ENCODE peak calls at places on chromosomes 7 and 10, in four cellular contexts. One of them, this sample, is unnamed.

GRCh38 chr10:97718178-97718577 is 4.6 kb downstream of the MARVELD1 start:
- DNase-seq in NCI-H1105 treated with DMSO at 0.1 percent for 48 hours: no peak
- DNase-seq in mesendoderm: no peak
- DNase-seq in naive thymus-derived CD8-positive, alpha-beta T cell: no peak
- DNase-seq in this sample: no peak

GRCh38 chr7:33886100-33886623 is 19.2 kb upstream of the BMPER start:
- DNase-seq in NCI-H1105 treated with DMSO at 0.1 percent for 48 hours: no peak
- DNase-seq in mesendoderm: peak; percentile 95
- DNase-seq in naive thymus-derived CD8-positive, alpha-beta T cell: no peak
- DNase-seq in this sample: no peak

GRCh38 chr10:20313665-20314064 is 497.4 kb downstream of the PLXDC2 start:
- DNase-seq in NCI-H1105 treated with DMSO at 0.1 percent for 48 hours: no peak
- DNase-seq in mesendoderm: no peak
- DNase-seq in naive thymus-derived CD8-positive, alpha-beta T cell: no peak
- DNase-seq in this sample: no peak

GRCh38 chr10:129418826-129419225 is 48.2 kb upstream of the MGMT start:
- DNase-seq in NCI-H1105 treated with DMSO at 0.1 percent for 48 hours: no peak
- DNase-seq in mesendoderm: no peak
- DNase-seq in naive thymus-derived CD8-positive, alpha-beta T cell: no peak
- DNase-seq in this sample: no peak

GRCh38 chr7:55964802-55965470 is 551 bp downstream of the NIPSNAP2 start:
- DNase-seq in NCI-H1105 treated with DMSO at 0.1 percent for 48 hours: peak; percentile 53
- DNase-seq in mesendoderm: peak; percentile 77
- DNase-seq in naive thymus-derived CD8-positive, alpha-beta T cell: peak; percentile 43
- DNase-seq in this sample: no peak

GRCh38 chr10:102003541-102003940 is 52.4 kb downstream of the ARMH3 start:
- DNase-seq in NCI-H1105 treated with DMSO at 0.1 percent for 48 hours: peak; percentile 6
- DNase-seq in mesendoderm: no peak
- DNase-seq in naive thymus-derived CD8-positive, alpha-beta T cell: no peak
- DNase-seq in this sample: peak; percentile 16

GRCh38 chr7:151566897-151567320 is 47.2 kb upstream of the RHEB start:
- DNase-seq in NCI-H1105 treated with DMSO at 0.1 percent for 48 hours: no peak
- DNase-seq in mesendoderm: peak; percentile 59
- DNase-seq in naive thymus-derived CD8-positive, alpha-beta T cell: no peak
- DNase-seq in this sample: no peak

GRCh38 chr10:22690158-22690557 is 24.2 kb downstream of the PIP4K2A start:
- DNase-seq in NCI-H1105 treated with DMSO at 0.1 percent for 48 hours: no peak
- DNase-seq in mesendoderm: no peak
- DNase-seq in naive thymus-derived CD8-positive, alpha-beta T cell: no peak
- DNase-seq in this sample: no peak

GRCh38 chr10:580796-581195 is 108.7 kb downstream of the DIP2C start:
- DNase-seq in NCI-H1105 treated with DMSO at 0.1 percent for 48 hours: no peak
- DNase-seq in mesendoderm: no peak
- DNase-seq in naive thymus-derived CD8-positive, alpha-beta T cell: no peak
- DNase-seq in this sample: no peak

GRCh38 chr7:2956526-2957368 is 86.9 kb downstream of the CARD11 start:
- DNase-seq in NCI-H1105 treated with DMSO at 0.1 percent for 48 hours: no peak
- DNase-seq in mesendoderm: peak; percentile 51
- DNase-seq in naive thymus-derived CD8-positive, alpha-beta T cell: no peak
- DNase-seq in this sample: no peak

GRCh38 chr7:77460057-77460486 is 43.9 kb upstream of the GSAP start:
- DNase-seq in NCI-H1105 treated with DMSO at 0.1 percent for 48 hours: no peak
- DNase-seq in mesendoderm: peak; percentile 53
- DNase-seq in naive thymus-derived CD8-positive, alpha-beta T cell: no peak
- DNase-seq in this sample: no peak

GRCh38 chr10:66187096-66187733 is 738.6 kb upstream of the LRRTM3 start:
- DNase-seq in NCI-H1105 treated with DMSO at 0.1 percent for 48 hours: no peak
- DNase-seq in mesendoderm: no peak
- DNase-seq in naive thymus-derived CD8-positive, alpha-beta T cell: no peak
- DNase-seq in this sample: no peak

GRCh38 chr10:104028146-104028545 is 57.5 kb downstream of the COL17A1 start:
- DNase-seq in NCI-H1105 treated with DMSO at 0.1 percent for 48 hours: no peak
- DNase-seq in mesendoderm: peak; percentile 69
- DNase-seq in naive thymus-derived CD8-positive, alpha-beta T cell: no peak
- DNase-seq in this sample: no peak

GRCh38 chr7:114784177-114784576 is 137.7 kb upstream of the MDFIC start:
- DNase-seq in NCI-H1105 treated with DMSO at 0.1 percent for 48 hours: no peak
- DNase-seq in mesendoderm: no peak
- DNase-seq in naive thymus-derived CD8-positive, alpha-beta T cell: no peak
- DNase-seq in this sample: no peak

GRCh38 chr7:155455776-155456516 is 2.0 kb upstream of the EN2 start:
- DNase-seq in NCI-H1105 treated with DMSO at 0.1 percent for 48 hours: no peak
- DNase-seq in mesendoderm: no peak
- DNase-seq in naive thymus-derived CD8-positive, alpha-beta T cell: no peak
- DNase-seq in this sample: no peak

GRCh38 chr10:11880169-11881027 is 57.2 kb downstream of the PROSER2 start:
- DNase-seq in NCI-H1105 treated with DMSO at 0.1 percent for 48 hours: no peak
- DNase-seq in mesendoderm: peak; percentile 66
- DNase-seq in naive thymus-derived CD8-positive, alpha-beta T cell: no peak
- DNase-seq in this sample: no peak

GRCh38 chr7:47379629-47380324 is 202.1 kb downstream of the TNS3 start:
- DNase-seq in NCI-H1105 treated with DMSO at 0.1 percent for 48 hours: no peak
- DNase-seq in mesendoderm: peak; percentile 67
- DNase-seq in naive thymus-derived CD8-positive, alpha-beta T cell: no peak
- DNase-seq in this sample: no peak

GRCh38 chr7:139744768-139745250 is 33.0 kb downstream of the HIPK2 start:
- DNase-seq in NCI-H1105 treated with DMSO at 0.1 percent for 48 hours: no peak
- DNase-seq in mesendoderm: no peak
- DNase-seq in naive thymus-derived CD8-positive, alpha-beta T cell: no peak
- DNase-seq in this sample: no peak

GRCh38 chr10:88110822-88111221 is 247.4 kb downstream of the PTEN start:
- DNase-seq in NCI-H1105 treated with DMSO at 0.1 percent for 48 hours: no peak
- DNase-seq in mesendoderm: no peak
- DNase-seq in naive thymus-derived CD8-positive, alpha-beta T cell: no peak
- DNase-seq in this sample: no peak

This sample was measured in COR-L47.